ENCODE peak calls at places on chromosome 17, in seven cellular contexts. One of them, this sample, is unnamed.

GRCh38 chr17:49574283-49574892 is 1.3 kb upstream of the NXPH3 start:
- DNase-seq in CD4-positive, alpha-beta memory T cell: no peak
- DNase-seq in cardiac muscle cell: no peak
- DNase-seq in heart right ventricle: no peak
- DNase-seq in mesendoderm: no peak
- DNase-seq in IMR-90: no peak
- DNase-seq in spleen: no peak
- DNase-seq in this sample: no peak

GRCh38 chr17:3894927-3895343 is 2.1 kb upstream of the CAMKK1 start:
- DNase-seq in CD4-positive, alpha-beta memory T cell: no peak
- DNase-seq in cardiac muscle cell: peak; percentile 37
- DNase-seq in heart right ventricle: no peak
- DNase-seq in mesendoderm: no peak
- DNase-seq in IMR-90: peak; percentile 47
- DNase-seq in spleen: no peak
- DNase-seq in this sample: peak; percentile 83

GRCh38 chr17:14471052-14471451 is 170.2 kb downstream of the HS3ST3B1 start:
- DNase-seq in CD4-positive, alpha-beta memory T cell: no peak
- DNase-seq in cardiac muscle cell: peak; percentile 0
- DNase-seq in heart right ventricle: no peak
- DNase-seq in mesendoderm: no peak
- DNase-seq in IMR-90: peak; percentile 94
- DNase-seq in spleen: no peak
- DNase-seq in this sample: no peak

GRCh38 chr17:27455914-27456680 is at the start of gene KSR1:
- DNase-seq in CD4-positive, alpha-beta memory T cell: peak; percentile 82
- DNase-seq in cardiac muscle cell: peak; percentile 84
- DNase-seq in heart right ventricle: peak; percentile 82
- DNase-seq in mesendoderm: peak; percentile 92
- DNase-seq in IMR-90: peak; percentile 72
- DNase-seq in spleen: peak; percentile 97
- DNase-seq in this sample: peak; percentile 83

GRCh38 chr17:72926171-72926570 is 166.3 kb downstream of the SLC39A11 start:
- DNase-seq in CD4-positive, alpha-beta memory T cell: no peak
- DNase-seq in cardiac muscle cell: no peak
- DNase-seq in heart right ventricle: no peak
- DNase-seq in mesendoderm: no peak
- DNase-seq in IMR-90: peak; percentile 41
- DNase-seq in spleen: no peak
- DNase-seq in this sample: no peak

GRCh38 chr17:68433911-68434503 is 23.3 kb downstream of the WIPI1 start:
- DNase-seq in CD4-positive, alpha-beta memory T cell: no peak
- DNase-seq in cardiac muscle cell: no peak
- DNase-seq in heart right ventricle: no peak
- DNase-seq in mesendoderm: no peak
- DNase-seq in IMR-90: no peak
- DNase-seq in spleen: peak; percentile 19
- DNase-seq in this sample: no peak

GRCh38 chr17:13374203-13375143 is 227.3 kb downstream of the HS3ST3A1 start:
- DNase-seq in CD4-positive, alpha-beta memory T cell: no peak
- DNase-seq in cardiac muscle cell: no peak
- DNase-seq in heart right ventricle: no peak
- DNase-seq in mesendoderm: no peak
- DNase-seq in IMR-90: no peak
- DNase-seq in spleen: no peak
- DNase-seq in this sample: no peak

GRCh38 chr17:19387921-19388521 is 1.0 kb upstream of the MFAP4 start:
- DNase-seq in CD4-positive, alpha-beta memory T cell: no peak
- DNase-seq in cardiac muscle cell: no peak
- DNase-seq in heart right ventricle: no peak
- DNase-seq in mesendoderm: peak; percentile 89
- DNase-seq in IMR-90: peak; percentile 76
- DNase-seq in spleen: peak; percentile 20
- DNase-seq in this sample: no peak

GRCh38 chr17:17305282-17305801 is 2.2 kb downstream of the NT5M start:
- DNase-seq in CD4-positive, alpha-beta memory T cell: peak; percentile 45
- DNase-seq in cardiac muscle cell: peak; percentile 7
- DNase-seq in heart right ventricle: no peak
- DNase-seq in mesendoderm: no peak
- DNase-seq in IMR-90: no peak
- DNase-seq in spleen: peak; percentile 88
- DNase-seq in this sample: no peak

GRCh38 chr17:33594000-33594399 is 300.9 kb upstream of the ASIC2 start:
- DNase-seq in CD4-positive, alpha-beta memory T cell: no peak
- DNase-seq in cardiac muscle cell: no peak
- DNase-seq in heart right ventricle: no peak
- DNase-seq in mesendoderm: no peak
- DNase-seq in IMR-90: no peak
- DNase-seq in spleen: no peak
- DNase-seq in this sample: no peak

GRCh38 chr17:3475812-3476686 is at the start of gene ASPA:
- DNase-seq in CD4-positive, alpha-beta memory T cell: no peak
- DNase-seq in cardiac muscle cell: no peak
- DNase-seq in heart right ventricle: no peak
- DNase-seq in mesendoderm: no peak
- DNase-seq in IMR-90: peak; percentile 3
- DNase-seq in spleen: no peak
- DNase-seq in this sample: no peak

GRCh38 chr17:18158022-18158600 is 25.5 kb upstream of the ALKBH5 start:
- DNase-seq in CD4-positive, alpha-beta memory T cell: peak; percentile 92
- DNase-seq in cardiac muscle cell: peak; percentile 96
- DNase-seq in heart right ventricle: peak; percentile 93
- DNase-seq in mesendoderm: peak; percentile 97
- DNase-seq in IMR-90: peak; percentile 85
- DNase-seq in spleen: peak; percentile 98
- DNase-seq in this sample: peak; percentile 97

GRCh38 chr17:42387663-42388380 is 420 bp downstream of the STAT3 start:
- DNase-seq in CD4-positive, alpha-beta memory T cell: no peak
- DNase-seq in cardiac muscle cell: peak; percentile 51
- DNase-seq in heart right ventricle: peak; percentile 51
- DNase-seq in mesendoderm: peak; percentile 83
- DNase-seq in IMR-90: no peak
- DNase-seq in spleen: peak; percentile 92
- DNase-seq in this sample: peak; percentile 59

GRCh38 chr17:73459980-73460379 is 148.2 kb upstream of the CDC42EP4 start:
- DNase-seq in CD4-positive, alpha-beta memory T cell: no peak
- DNase-seq in cardiac muscle cell: no peak
- DNase-seq in heart right ventricle: no peak
- DNase-seq in mesendoderm: no peak
- DNase-seq in IMR-90: no peak
- DNase-seq in spleen: no peak
- DNase-seq in this sample: no peak

GRCh38 chr17:66667491-66668030 is 167.4 kb upstream of the CACNG5 start:
- DNase-seq in CD4-positive, alpha-beta memory T cell: peak; percentile 69
- DNase-seq in cardiac muscle cell: no peak
- DNase-seq in heart right ventricle: no peak
- DNase-seq in mesendoderm: no peak
- DNase-seq in IMR-90: no peak
- DNase-seq in spleen: no peak
- DNase-seq in this sample: no peak

GRCh38 chr17:57463103-57463885 is 207.0 kb downstream of the MSI2 start:
- DNase-seq in CD4-positive, alpha-beta memory T cell: no peak
- DNase-seq in cardiac muscle cell: peak; percentile 82
- DNase-seq in heart right ventricle: no peak
- DNase-seq in mesendoderm: no peak
- DNase-seq in IMR-90: peak; percentile 95
- DNase-seq in spleen: no peak
- DNase-seq in this sample: no peak

GRCh38 chr17:54967621-54968258 is 714 bp downstream of the COX11 start:
- DNase-seq in CD4-positive, alpha-beta memory T cell: peak; percentile 4
- DNase-seq in cardiac muscle cell: peak; percentile 26
- DNase-seq in heart right ventricle: no peak
- DNase-seq in mesendoderm: peak; percentile 67
- DNase-seq in IMR-90: peak; percentile 27
- DNase-seq in spleen: no peak
- DNase-seq in this sample: no peak

GRCh38 chr17:44916781-44917241 is 1.5 kb upstream of the GFAP start:
- DNase-seq in CD4-positive, alpha-beta memory T cell: no peak
- DNase-seq in cardiac muscle cell: peak; percentile 61
- DNase-seq in heart right ventricle: peak; percentile 76
- DNase-seq in mesendoderm: no peak
- DNase-seq in IMR-90: peak; percentile 25
- DNase-seq in spleen: peak; percentile 70
- DNase-seq in this sample: no peak

GRCh38 chr17:72125742-72126141 is 4.9 kb downstream of the SOX9 start:
- DNase-seq in CD4-positive, alpha-beta memory T cell: no peak
- DNase-seq in cardiac muscle cell: peak; percentile 47
- DNase-seq in heart right ventricle: no peak
- DNase-seq in mesendoderm: no peak
- DNase-seq in IMR-90: peak; percentile 62
- DNase-seq in spleen: no peak
- DNase-seq in this sample: no peak

GRCh38 chr17:6108987-6109386 is 38.8 kb downstream of the WSCD1 start:
- DNase-seq in CD4-positive, alpha-beta memory T cell: no peak
- DNase-seq in cardiac muscle cell: no peak
- DNase-seq in heart right ventricle: no peak
- DNase-seq in mesendoderm: no peak
- DNase-seq in IMR-90: no peak
- DNase-seq in spleen: peak; percentile 20
- DNase-seq in this sample: no peak

GRCh38 chr17:2695243-2695960 is 16.2 kb downstream of the CLUH start:
- DNase-seq in CD4-positive, alpha-beta memory T cell: no peak
- DNase-seq in cardiac muscle cell: no peak
- DNase-seq in heart right ventricle: no peak
- DNase-seq in mesendoderm: no peak
- DNase-seq in IMR-90: no peak
- DNase-seq in spleen: peak; percentile 59
- DNase-seq in this sample: no peak

GRCh38 chr17:63476857-63477470 is at the start of gene ACE:
- DNase-seq in CD4-positive, alpha-beta memory T cell: peak; percentile 50
- DNase-seq in cardiac muscle cell: peak; percentile 25
- DNase-seq in heart right ventricle: peak; percentile 45
- DNase-seq in mesendoderm: peak; percentile 74
- DNase-seq in IMR-90: peak; percentile 15
- DNase-seq in spleen: no peak
- DNase-seq in this sample: no peak
- H3K4me1 ChIP-seq in CD4-positive, alpha-beta memory T cell: peaks cover 27% of the 10 kb centered on the region
- H3K4me1 ChIP-seq in cardiac muscle cell: no peaks in the 10 kb centered on the region
- H3K4me1 ChIP-seq in heart right ventricle: peaks cover 67% of the 10 kb centered on the region
- H3K4me1 ChIP-seq in mesendoderm: peaks cover 5% of the 10 kb centered on the region
- H3K4me1 ChIP-seq in IMR-90: peaks cover 11% of the 10 kb centered on the region
- H3K4me1 ChIP-seq in spleen: peaks cover 36% of the 10 kb centered on the region
- H3K4me1 ChIP-seq in this sample: no peaks in the 10 kb centered on the region

DNA sequence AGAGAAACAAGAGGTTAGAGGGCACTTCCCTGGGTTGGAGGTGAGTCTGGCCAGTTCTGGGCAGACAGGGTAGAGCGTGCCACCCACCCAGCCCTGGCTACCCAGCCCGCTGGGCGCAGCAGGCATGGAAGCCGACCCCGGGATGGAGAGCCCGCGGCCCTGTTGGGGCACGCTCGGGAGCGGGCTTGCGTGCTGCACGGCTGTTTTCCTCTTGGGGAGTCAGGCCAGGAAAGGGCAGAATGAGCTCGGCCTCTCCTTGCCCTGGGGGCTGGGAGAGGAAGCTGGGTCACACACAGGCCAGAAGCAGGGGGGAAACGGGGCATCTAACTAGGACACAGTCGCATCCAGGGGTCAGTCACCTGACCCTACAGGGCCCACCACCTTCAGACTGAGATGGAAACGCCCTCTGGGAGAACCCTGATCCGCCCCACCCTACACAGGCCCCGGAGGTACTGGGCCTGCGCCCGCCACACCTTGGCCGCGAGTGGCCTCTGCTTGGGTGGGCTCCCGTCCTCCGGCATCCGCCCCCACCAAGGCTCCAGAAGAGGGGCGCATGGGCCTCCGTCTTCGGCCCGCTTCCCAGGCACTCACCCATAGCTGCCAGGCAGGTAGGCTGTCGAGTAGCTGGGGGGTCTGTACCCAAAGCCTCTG is 1.2 kb downstream of the SOX15 start:
- DNase-seq in CD4-positive, alpha-beta memory T cell: no peak
- DNase-seq in cardiac muscle cell: no peak
- DNase-seq in heart right ventricle: no peak
- DNase-seq in mesendoderm: no peak
- DNase-seq in IMR-90: no peak
- DNase-seq in spleen: no peak
- DNase-seq in this sample: no peak
- H3K4me3 ChIP-seq in CD4-positive, alpha-beta memory T cell: no peak overlapping the region
- H3K4me3 ChIP-seq in cardiac muscle cell: no peak overlapping the region
- H3K4me3 ChIP-seq in heart right ventricle: peak overlapping the region; percentile 50
- H3K4me3 ChIP-seq in mesendoderm: peak overlapping the region; percentile 21
- H3K4me3 ChIP-seq in IMR-90: no peak overlapping the region
- H3K4me3 ChIP-seq in spleen: no peak overlapping the region
- H3K4me3 ChIP-seq in this sample: no peak overlapping the region

GRCh38 chr17:78122991-78123249 is 5.6 kb downstream of the TMC6 start:
- DNase-seq in CD4-positive, alpha-beta memory T cell: no peak
- DNase-seq in cardiac muscle cell: no peak
- DNase-seq in heart right ventricle: no peak
- DNase-seq in mesendoderm: no peak
- DNase-seq in IMR-90: no peak
- DNase-seq in spleen: peak; percentile 76
- DNase-seq in this sample: no peak
- H3K4me1 ChIP-seq in CD4-positive, alpha-beta memory T cell: peaks cover 87% of the 10 kb centered on the region
- H3K4me1 ChIP-seq in cardiac muscle cell: peaks cover 14% of the 10 kb centered on the region
- H3K4me1 ChIP-seq in heart right ventricle: peaks cover 43% of the 10 kb centered on the region
- H3K4me1 ChIP-seq in mesendoderm: peaks cover 3% of the 10 kb centered on the region
- H3K4me1 ChIP-seq in IMR-90: no peaks in the 10 kb centered on the region
- H3K4me1 ChIP-seq in spleen: peaks cover 92% of the 10 kb centered on the region
- H3K4me1 ChIP-seq in this sample: peaks cover 16% of the 10 kb centered on the region

DNA sequence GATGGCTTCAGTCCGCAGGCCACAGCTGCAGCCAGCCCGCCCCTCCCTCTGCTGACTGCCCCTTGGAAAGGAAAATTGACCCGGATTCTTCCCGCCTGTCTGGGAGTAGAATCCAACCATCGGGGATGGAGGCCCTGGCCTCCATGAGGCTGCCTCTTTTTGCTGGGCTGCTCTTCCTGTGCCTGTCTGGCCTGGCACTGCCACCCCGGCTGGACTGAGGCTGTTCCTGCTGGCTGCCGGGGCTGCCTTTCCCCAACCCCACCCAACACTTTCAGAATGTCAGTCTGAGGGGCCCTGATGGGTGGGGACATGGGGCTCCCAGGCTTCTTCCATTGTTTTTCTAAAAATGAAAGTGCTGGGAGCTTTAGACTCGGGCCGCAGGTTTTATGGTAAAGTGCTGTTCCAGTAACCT is 7.3 kb downstream of the BAHCC1 start:
- DNase-seq in CD4-positive, alpha-beta memory T cell: no peak
- DNase-seq in cardiac muscle cell: no peak
- DNase-seq in heart right ventricle: peak; percentile 53
- DNase-seq in mesendoderm: peak; percentile 39
- DNase-seq in IMR-90: no peak
- DNase-seq in spleen: no peak
- DNase-seq in this sample: no peak
- H3K4me3 ChIP-seq in CD4-positive, alpha-beta memory T cell: no peak overlapping the region
- H3K4me3 ChIP-seq in cardiac muscle cell: no peak overlapping the region
- H3K4me3 ChIP-seq in heart right ventricle: peak overlapping the region; percentile 75
- H3K4me3 ChIP-seq in mesendoderm: no peak overlapping the region
- H3K4me3 ChIP-seq in IMR-90: no peak overlapping the region
- H3K4me3 ChIP-seq in spleen: no peak overlapping the region
- H3K4me3 ChIP-seq in this sample: no peak overlapping the region

GRCh38 chr17:31566992-31567373 is 175.5 kb downstream of the RAB11FIP4 start:
- DNase-seq in CD4-positive, alpha-beta memory T cell: no peak
- DNase-seq in cardiac muscle cell: no peak
- DNase-seq in heart right ventricle: no peak
- DNase-seq in mesendoderm: no peak
- DNase-seq in IMR-90: no peak
- DNase-seq in spleen: no peak
- DNase-seq in this sample: no peak
- H3K4me1 ChIP-seq in CD4-positive, alpha-beta memory T cell: no peaks in the 10 kb centered on the region
- H3K4me1 ChIP-seq in cardiac muscle cell: no peaks in the 10 kb centered on the region
- H3K4me1 ChIP-seq in heart right ventricle: peaks cover 69% of the 10 kb centered on the region
- H3K4me1 ChIP-seq in mesendoderm: peaks cover 3% of the 10 kb centered on the region
- H3K4me1 ChIP-seq in IMR-90: peaks cover 39% of the 10 kb centered on the region
- H3K4me1 ChIP-seq in spleen: peaks cover 37% of the 10 kb centered on the region
- H3K4me1 ChIP-seq in this sample: peaks cover 17% of the 10 kb centered on the region